ENCODE peak calls at places on chromosome X, in eight cellular contexts. V is cardiac fibroblast, Z is HT-29, S is progenitor cell of endocrine pancreas, C is lower leg skin, B is midbrain, D is colonic mucosa, R is BJ. J is an unnamed sample.

GRCh38 chrX:152028611-152029010 is 54.1 kb upstream of the GABRE start:
- DNase-seq in V (no peak), Z (no peak), S (no peak), C (no peak), B (no peak), D (no peak), R (no peak), J (no peak)

GRCh38 chrX:139170526-139171173 is 359.9 kb upstream of the F9 start:
- DNase-seq in V (no peak), Z (no peak), S (no peak), C (no peak), B (no peak), D (no peak), R (no peak), J (no peak)

GRCh38 chrX:2691543-2692220 is 587 bp downstream of the CD99 start:
- DNase-seq in V (peak), Z (no peak), S (no peak), C (peak), B (no peak), D (peak), R (no peak), J (no peak)

GRCh38 chrX:97705936-97706335 is 822.2 kb downstream of the RPA4 start:
- DNase-seq in V (no peak), Z (no peak), S (no peak), C (no peak), B (no peak), D (no peak), R (peak), J (peak)

GRCh38 chrX:40877869-40878268 is 142.5 kb upstream of the MED14 start:
- DNase-seq in V (peak), Z (peak), S (no peak), C (no peak), B (peak), D (no peak), R (no peak), J (no peak)

GRCh38 chrX:1885116-1885515 is 270.3 kb downstream of the ASMT start:
- DNase-seq in V (no peak), Z (no peak), S (no peak), C (no peak), B (no peak), D (no peak), R (no peak), J (no peak)

GRCh38 chrX:153477039-153477438 is 6.7 kb upstream of the HAUS7 start:
- DNase-seq in V (peak), Z (no peak), S (no peak), C (no peak), B (no peak), D (no peak), R (no peak), J (no peak)

GRCh38 chrX:83829874-83830273 is 31.1 kb upstream of the CYLC1 start:
- DNase-seq in V (no peak), Z (no peak), S (no peak), C (no peak), B (peak), D (no peak), R (no peak), J (no peak)

GRCh38 chrX:10021461-10022272 is 54.5 kb downstream of the CLDN34 start:
- DNase-seq in V (no peak), Z (no peak), S (no peak), C (peak), B (no peak), D (no peak), R (no peak), J (no peak)

GRCh38 chrX:118240359-118240758 is 105.5 kb upstream of the WDR44 start:
- DNase-seq in V (peak), Z (no peak), S (no peak), C (no peak), B (no peak), D (no peak), R (no peak), J (no peak)

GRCh38 chrX:129641941-129642340 is 12.8 kb downstream of the APLN start:
- DNase-seq in V (peak), Z (no peak), S (no peak), C (no peak), B (no peak), D (no peak), R (no peak), J (no peak)

GRCh38 chrX:26918633-26919032 is 544.5 kb downstream of the PPP4R3C start:
- DNase-seq in V (peak), Z (peak), S (no peak), C (no peak), B (no peak), D (no peak), R (no peak), J (no peak)

GRCh38 chrX:123797543-123798447 is 62.1 kb upstream of the XIAP start:
- DNase-seq in V (peak), Z (peak), S (no peak), C (peak), B (no peak), D (no peak), R (no peak), J (no peak)

GRCh38 chrX:27309406-27309805 is 153.7 kb downstream of the PPP4R3C start:
- DNase-seq in V (peak), Z (no peak), S (no peak), C (no peak), B (no peak), D (no peak), R (no peak), J (no peak)

GRCh38 chrX:69238153-69238959 is 73.1 kb upstream of the PJA1 start:
- DNase-seq in V (no peak), Z (no peak), S (no peak), C (peak), B (peak), D (no peak), R (no peak), J (peak)

GRCh38 chrX:48498374-48498809 is 10.4 kb upstream of the PORCN start:
- DNase-seq in V (peak), Z (no peak), S (no peak), C (no peak), B (no peak), D (no peak), R (no peak), J (no peak)

GRCh38 chrX:108199691-108200090 is 108.1 kb downstream of the ATG4A start:
- DNase-seq in V (peak), Z (peak), S (no peak), C (no peak), B (peak), D (no peak), R (no peak), J (peak)

GRCh38 chrX:114611018-114611619 is 27.2 kb downstream of the HTR2C start:
- DNase-seq in V (peak), Z (peak), S (peak), C (no peak), B (peak), D (peak), R (no peak), J (no peak)

GRCh38 chrX:135688137-135688536 is 25.3 kb upstream of the CT45A1 start:
- DNase-seq in V (no peak), Z (no peak), S (no peak), C (no peak), B (no peak), D (no peak), R (no peak), J (no peak)

GRCh38 chrX:53287493-53288138 is 6.2 kb upstream of the IQSEC2 start:
- DNase-seq in V (peak), Z (peak), S (no peak), C (peak), B (peak), D (peak), R (no peak), J (peak)

GRCh38 chrX:3811331-3812311 is 98.2 kb upstream of the PRKX start:
- DNase-seq in V (peak), Z (peak), S (no peak), C (no peak), B (peak), D (no peak), R (no peak), J (peak)

GRCh38 chrX:102339312-102340298 is 92.6 kb downstream of the NXF2 start:
- DNase-seq in V (no peak), Z (no peak), S (no peak), C (peak), B (no peak), D (no peak), R (no peak), J (no peak)

GRCh38 chrX:68831405-68832100 is 2.7 kb downstream of the EFNB1 start:
- DNase-seq in V (no peak), Z (no peak), S (peak), C (peak), B (no peak), D (no peak), R (no peak), J (no peak)

J was measured in GM04504.